ENCODE peak calls at places on chromosomes 13 and 19, in seven cellular contexts. K is left ventricle myocardium inferior; J is neural progenitor cell; W is AG20443; V is activated B cell treated with CpG ODN at 0.5 μM for 24 hours; X is activated CD4-positive, alpha-beta T cell treated with anti-CD3 and anti-CD28 coated beads for 24 hours; N is heart left ventricle. I is an unnamed sample.

GRCh38 chr13:73335226-73335625 is 276.4 kb downstream of the KLF5 start:
- DNase-seq in J (no peak), K (no peak), N (no peak), W (peak), V (no peak), X (no peak), I (no peak)

GRCh38 chr19:18733196-18733647 is 49.7 kb downstream of the CRTC1 start:
- DNase-seq in J (no peak), V (no peak), K (peak), X (no peak), N (peak), W (no peak), I (peak)

GRCh38 chr13:20499986-20500385 is 25.7 kb downstream of the CRYL1 start:
- DNase-seq in W (no peak), J (no peak), K (no peak), X (no peak), V (no peak), N (no peak), I (no peak)

GRCh38 chr13:23656637-23657036 is 86.4 kb downstream of the TNFRSF19 start:
- DNase-seq in N (peak), V (no peak), X (no peak), J (no peak), K (no peak), W (peak), I (peak)

GRCh38 chr19:48363500-48363809 is 285 bp downstream of the TMEM143 start:
- DNase-seq in N (no peak), K (no peak), W (no peak), J (no peak), X (no peak), V (no peak), I (no peak)

GRCh38 chr19:34171877-34172660 is at the start of gene LSM14A:
- DNase-seq in N (peak), V (peak), W (peak), X (peak), K (peak), J (peak), I (peak)

GRCh38 chr19:38394488-38394887 is 6.0 kb downstream of the SPRED3 start:
- DNase-seq in X (peak), N (no peak), W (peak), J (peak), K (no peak), V (peak), I (peak)

GRCh38 chr13:98480915-98481510 is 95.9 kb downstream of the STK24 start:
- DNase-seq in W (no peak), N (peak), X (peak), K (peak), V (no peak), J (no peak), I (peak)

GRCh38 chr19:44007473-44007872 is 4.7 kb downstream of the ZNF230 start:
- DNase-seq in K (no peak), W (no peak), J (no peak), X (no peak), N (no peak), V (no peak), I (no peak)

GRCh38 chr13:38880397-38880796 is 110.2 kb downstream of the STOML3 start:
- DNase-seq in N (no peak), V (no peak), J (no peak), W (no peak), K (no peak), X (no peak), I (no peak)

GRCh38 chr13:45933203-45934014 is 81.9 kb upstream of the SIAH3 start:
- DNase-seq in J (no peak), W (no peak), K (no peak), V (no peak), N (no peak), X (no peak), I (no peak)

GRCh38 chr19:45640849-45641273 is 1.7 kb upstream of the EML2 start:
- DNase-seq in V (peak), K (no peak), X (no peak), N (no peak), W (peak), J (peak), I (no peak)

GRCh38 chr13:25932353-25932752 is 119.5 kb downstream of the SHISA2 start:
- DNase-seq in X (no peak), J (peak), W (no peak), K (no peak), V (no peak), N (no peak), I (peak)

GRCh38 chr13:26599403-26599802 is 41.9 kb downstream of the WASF3 start:
- DNase-seq in X (no peak), N (no peak), K (no peak), W (no peak), V (no peak), J (no peak), I (no peak)

GRCh38 chr19:46926201-46927071 is 65.6 kb downstream of the ARHGAP35 start:
- DNase-seq in W (no peak), J (no peak), N (no peak), V (no peak), X (no peak), K (no peak), I (peak)

GRCh38 chr19:48815870-48816501 is 5.2 kb upstream of the BCAT2 start:
- DNase-seq in N (no peak), X (no peak), W (no peak), J (no peak), K (no peak), V (no peak), I (peak)

GRCh38 chr13:40960721-40961120 is 58.4 kb downstream of the ELF1 start:
- DNase-seq in W (no peak), V (no peak), K (no peak), N (no peak), X (no peak), J (no peak), I (no peak)

GRCh38 chr13:110628477-110628793 is 13.1 kb downstream of the NAXD start:
- DNase-seq in K (no peak), W (no peak), N (no peak), X (no peak), J (no peak), V (no peak), I (peak)

GRCh38 chr19:50417138-50417849 is 1.4 kb upstream of the SPIB start:
- DNase-seq in J (no peak), V (peak), X (no peak), W (no peak), N (no peak), K (no peak), I (peak)

GRCh38 chr13:101846701-101847100 is 394.2 kb downstream of the ITGBL1 start:
- DNase-seq in N (no peak), J (no peak), W (no peak), V (no peak), K (no peak), X (no peak), I (peak)

GRCh38 chr19:3609779-3610719 is 3.4 kb upstream of the TBXA2R start:
- DNase-seq in J (no peak), X (no peak), V (no peak), N (peak), K (no peak), W (no peak), I (peak)

GRCh38 chr19:19259741-19260140 is 13.4 kb downstream of the TM6SF2 start:
- DNase-seq in J (peak), V (no peak), N (no peak), W (no peak), K (no peak), X (no peak), I (peak)